ENCODE peak calls at places on chromosomes 16 and 17, in seven cellular contexts. O is NCI-H748 treated with DMSO at 0.1 percent for 48 hours; M is Jurkat, Clone E6-1; Z is caudate nucleus; V is T47D; Q is stimulated activated naive CD8-positive, alpha-beta T cell treated with anti-CD3 and anti-CD28 coated beads, Interleukin-15, Interleukin-2, amounts not matched to agents 100 U/mL and 50 U/mL, for 24 hours; N is H54. H is an unnamed sample.

GRCh38 chr16:56801762-56802161 is 63.2 kb upstream of the SLC12A3 start:
- DNase-seq in O (no peak), M (no peak), Z (no peak), V (no peak), Q (no peak), N (no peak), H (no peak)

GRCh38 chr17:76261421-76262215 is 3.5 kb upstream of the UBALD2 start:
- DNase-seq in O (no peak), M (no peak), Z (no peak), V (no peak), Q (no peak), N (no peak), H (peak)

GRCh38 chr16:1414532-1415265 is at the start of gene UNKL:
- DNase-seq in O (peak), M (peak), Z (no peak), V (peak), Q (peak), N (peak), H (peak)

GRCh38 chr16:11333696-11334095 is 11.6 kb upstream of the RMI2 start:
- DNase-seq in O (no peak), M (no peak), Z (no peak), V (peak), Q (no peak), N (no peak), H (peak)

GRCh38 chr16:85371948-85372347 is 241.2 kb upstream of the GSE1 start:
- DNase-seq in O (no peak), M (no peak), Z (no peak), V (no peak), Q (no peak), N (no peak), H (no peak)

GRCh38 chr17:38742431-38743308 is 5.5 kb downstream of the PCGF2 start:
- DNase-seq in O (no peak), M (no peak), Z (no peak), V (peak), Q (no peak), N (no peak), H (peak)

GRCh38 chr16:15484662-15485061 is 50.3 kb downstream of the BMERB1 start:
- DNase-seq in O (no peak), M (no peak), Z (no peak), V (no peak), Q (no peak), N (no peak), H (peak)

GRCh38 chr16:74073471-74073870 is 223.1 kb upstream of the PSMD7 start:
- DNase-seq in O (no peak), M (no peak), Z (no peak), V (no peak), Q (no peak), N (no peak), H (peak)

GRCh38 chr16:67844441-67844840 is 2.3 kb upstream of the NUTF2 start:
- DNase-seq in O (no peak), M (no peak), Z (no peak), V (no peak), Q (no peak), N (no peak), H (peak)

GRCh38 chr16:63702981-63703590 is 1418.8 kb downstream of the CDH11 start:
- DNase-seq in O (no peak), M (no peak), Z (no peak), V (peak), Q (no peak), N (no peak), H (no peak)

GRCh38 chr16:81873843-81874752 is 95.0 kb downstream of the PLCG2 start:
- DNase-seq in O (no peak), M (peak), Z (no peak), V (peak), Q (peak), N (peak), H (peak)

GRCh38 chr17:48470388-48471034 is 40.5 kb upstream of the SKAP1 start:
- DNase-seq in O (no peak), M (no peak), Z (no peak), V (no peak), Q (no peak), N (no peak), H (peak)

GRCh38 chr16:67398546-67399217 is 5.4 kb upstream of the TPPP3 start:
- DNase-seq in O (no peak), M (no peak), Z (no peak), V (no peak), Q (no peak), N (no peak), H (no peak)

GRCh38 chr16:11383481-11384183 is 38.4 kb downstream of the RMI2 start:
- DNase-seq in O (no peak), M (no peak), Z (no peak), V (no peak), Q (no peak), N (no peak), H (no peak)

GRCh38 chr16:85041184-85041928 is 13.8 kb downstream of the KIAA0513 start:
- DNase-seq in O (no peak), M (no peak), Z (no peak), V (no peak), Q (no peak), N (no peak), H (no peak)

GRCh38 chr16:81693047-81693446 is 86.0 kb upstream of the PLCG2 start:
- DNase-seq in O (no peak), M (no peak), Z (no peak), V (no peak), Q (no peak), N (no peak), H (no peak)

GRCh38 chr16:73610605-73611177 is 562.8 kb upstream of the ZFHX3 start:
- DNase-seq in O (no peak), M (no peak), Z (no peak), V (no peak), Q (no peak), N (no peak), H (no peak)

GRCh38 chr17:67390006-67390645 is 13.0 kb downstream of the PITPNC1 start:
- DNase-seq in O (no peak), M (no peak), Z (no peak), V (peak), Q (no peak), N (no peak), H (no peak)

GRCh38 chr17:27475981-27476895 is 20.0 kb downstream of the KSR1 start:
- DNase-seq in O (no peak), M (no peak), Z (no peak), V (no peak), Q (no peak), N (no peak), H (no peak)

GRCh38 chr17:40122466-40122943 is 734 bp downstream of the MSL1 start:
- DNase-seq in O (no peak), M (no peak), Z (no peak), V (peak), Q (peak), N (no peak), H (no peak)

GRCh38 chr17:44595216-44595775 is 38.0 kb downstream of the FZD2 start:
- DNase-seq in O (no peak), M (no peak), Z (no peak), V (no peak), Q (no peak), N (no peak), H (no peak)